ENCODE peak calls at places on chromosomes 11 and 22, in five cellular contexts. L is tibial artery, Y is heart right ventricle, E is astrocyte, G is uterus. S is an unnamed sample. For H3K4me1, the result is how much of the 10 kb centered on the place peaks cover.

GRCh38 chr11:46319074-46319453 is 28.2 kb upstream of the DGKZ start:
- DNase-seq in Y (no peak), E (no peak), G (no peak), L (no peak), S (no peak)

GRCh38 chr11:62664405-62665074 is 470 bp downstream of the C11orf98 start:
- DNase-seq in E (peak), Y (no peak), L (no peak), G (no peak), S (no peak)

GRCh38 chr11:131841028-131841427 is 470.6 kb downstream of the NTM start:
- DNase-seq in G (no peak), Y (no peak), E (no peak), L (no peak), S (no peak)

GRCh38 chr11:69443138-69443967 is 38.1 kb upstream of the LINC01488 start:
- DNase-seq in L (peak), E (peak), G (peak), Y (peak), S (peak)

GRCh38 chr11:36073411-36074203 is 129.7 kb downstream of the LDLRAD3 start:
- DNase-seq in G (no peak), L (no peak), E (peak), Y (peak), S (peak)

GRCh38 chr11:102469196-102469821 is 16.7 kb upstream of the TMEM123 start:
- DNase-seq in G (peak), L (no peak), E (peak), Y (no peak), S (no peak)

GRCh38 chr11:131217313-131218297 is 152.8 kb upstream of the NTM start:
- DNase-seq in Y (no peak), E (no peak), G (no peak), L (no peak), S (no peak)

GRCh38 chr22:48327721-48328120 is 1500.0 kb downstream of the BRD1 start:
- DNase-seq in E (no peak), G (no peak), L (peak), Y (no peak), S (no peak)

GRCh38 chr22:28810839-28811491 is 10.6 kb upstream of the XBP1 start:
- DNase-seq in L (peak), Y (no peak), G (no peak), E (no peak), S (no peak)

GRCh38 chr11:74671520-74672196 is 59.6 kb downstream of the CHRDL2 start:
- DNase-seq in G (no peak), L (peak), Y (no peak), E (peak), S (no peak)

GRCh38 chr11:35352107-35352888 is 67.1 kb downstream of the SLC1A2 start:
- DNase-seq in E (peak), G (peak), Y (peak), L (no peak), S (peak)

GRCh38 chr22:38109391-38110000 is 988 bp downstream of the BAIAP2L2 start:
- DNase-seq in Y (no peak), G (no peak), E (no peak), L (no peak), S (no peak)

GRCh38 chr11:35253237-35253636 is 114.3 kb downstream of the CD44 start:
- DNase-seq in G (no peak), Y (no peak), L (no peak), E (peak), S (no peak)

GRCh38 chr11:33643167-33643817 is 57.3 kb downstream of the C11orf91 start:
- DNase-seq in G (no peak), Y (no peak), E (no peak), L (no peak), S (no peak)

GRCh38 chr11:59216654-59217640 is 4.2 kb upstream of the MPEG1 start:
- DNase-seq in G (peak), E (no peak), L (no peak), Y (no peak), S (no peak)

GRCh38 chr11:34192481-34193401 is 87.3 kb downstream of the NAT10 start:
- DNase-seq in L (peak), G (peak), Y (peak), E (peak), S (peak)

GRCh38 chr22:43857367-43857766 is 4.9 kb downstream of the SULT4A1 start:
- DNase-seq in G (no peak), L (no peak), Y (no peak), E (no peak), S (no peak)

GRCh38 chr11:8688414-8689362 is 6.1 kb downstream of the RPL27A start:
- DNase-seq in E (peak), G (peak), L (peak), Y (peak), S (peak)

GRCh38 chr22:24937114-24937513 is 9.4 kb downstream of the LHFPL7 start:
- DNase-seq in G (no peak), E (no peak), Y (no peak), L (no peak), S (no peak)

GRCh38 chr11:97364047-97364446 is 974.2 kb downstream of the JRKL start:
- DNase-seq in G (no peak), E (peak), Y (no peak), L (no peak), S (no peak)

GRCh38 chr11:80084614-80085013 is 643.8 kb upstream of the TENM4 start:
- DNase-seq in L (no peak), Y (no peak), G (no peak), E (no peak), S (no peak)

DNA sequence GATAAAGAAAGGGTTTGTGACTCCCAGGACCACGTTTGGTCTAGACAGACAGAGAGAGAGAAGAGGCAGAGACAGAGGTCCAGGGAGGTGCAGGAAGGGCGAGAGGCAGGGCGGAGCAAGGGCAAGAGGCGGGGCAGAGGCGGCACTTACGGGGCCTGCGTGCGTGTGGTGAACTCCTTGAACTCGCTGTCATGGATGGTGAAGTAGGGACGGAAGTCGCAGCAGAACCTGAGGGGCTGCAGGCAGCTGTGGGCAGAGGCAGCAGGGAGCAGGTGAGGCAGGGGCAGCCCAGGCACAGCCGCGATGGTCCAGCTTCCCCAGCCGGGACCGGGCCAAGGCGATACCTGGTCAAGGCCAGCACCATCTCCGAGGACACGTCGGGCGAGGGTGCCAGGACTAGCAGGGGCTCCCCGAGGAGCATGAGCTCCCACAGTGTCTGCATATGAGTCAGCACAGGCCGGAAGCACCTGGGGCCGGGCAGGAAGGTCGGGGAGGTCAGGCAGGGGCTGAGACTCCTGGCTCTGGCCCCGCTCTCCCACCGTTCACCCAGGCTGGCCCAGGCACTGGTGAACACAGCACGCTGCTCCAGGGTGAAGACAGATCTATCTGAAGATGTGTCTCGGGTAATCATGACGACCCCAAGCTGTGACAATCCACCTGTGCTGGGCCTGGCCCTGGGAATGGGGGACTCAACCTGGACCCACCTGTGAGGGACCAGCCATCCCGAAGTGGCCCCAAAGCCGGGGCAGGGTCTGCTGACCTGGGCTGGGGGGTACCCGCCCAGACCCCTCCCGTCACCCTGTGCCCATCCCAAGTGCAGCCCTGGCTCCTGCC is 7.2 kb upstream of the PLXNB2 start:
- DNase-seq in E (no peak), L (peak), G (no peak), Y (peak), S (no peak)
- H3K27ac ChIP-seq in E (no peak), L (no peak), G (no peak), Y (no peak), S (no peak)

DNA sequence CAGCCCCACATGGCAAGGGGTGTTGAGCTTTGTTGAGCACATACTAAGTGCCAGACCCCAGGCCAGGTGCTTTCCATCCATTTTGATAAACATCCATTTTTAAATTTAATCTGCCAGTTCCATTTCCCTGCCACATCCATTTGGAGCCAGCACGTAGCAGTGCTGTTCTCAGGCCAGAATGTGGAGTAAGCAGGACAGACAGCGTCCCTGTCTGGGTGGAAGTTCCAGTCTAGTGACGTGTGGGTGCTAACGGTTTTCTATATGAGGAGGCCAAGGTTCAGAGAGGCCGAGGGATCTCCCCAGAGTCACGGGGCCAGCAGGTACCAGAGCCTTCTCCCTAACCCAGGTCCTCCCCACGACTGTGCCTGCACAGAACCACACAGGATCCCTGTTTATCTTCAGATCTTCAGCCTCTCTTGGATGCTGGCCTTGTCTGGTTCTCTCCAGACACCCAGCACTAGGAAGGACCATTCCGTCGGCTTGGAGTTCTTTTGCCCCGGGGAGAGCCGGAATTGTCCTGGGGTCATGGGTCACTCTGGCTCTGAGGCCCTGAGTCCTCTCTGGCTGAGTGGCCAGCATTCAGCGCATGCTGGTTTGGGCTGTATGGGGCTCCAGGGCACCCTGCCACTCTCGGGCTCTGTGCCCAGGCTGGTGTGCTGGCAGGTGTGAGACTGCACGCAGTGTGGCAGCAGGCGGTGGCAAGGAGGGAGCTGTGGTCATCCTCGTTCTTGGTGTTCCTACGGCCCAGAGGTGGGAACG is 63.6 kb upstream of the PPARA start:
- DNase-seq in Y (peak), L (peak), G (no peak), E (peak), S (peak)
- H3K4me1 ChIP-seq in Y (half or more), L (under half), G (half or more), E (half or more), S (half or more)

GRCh38 chr22:36368359-36368983 is 19.3 kb downstream of the MYH9 start:
- DNase-seq in L (no peak), Y (no peak), G (no peak), E (peak), S (no peak)
- H3K4me3 ChIP-seq in L (peak), Y (peak), G (no peak), E (peak), S (peak)

DNA sequence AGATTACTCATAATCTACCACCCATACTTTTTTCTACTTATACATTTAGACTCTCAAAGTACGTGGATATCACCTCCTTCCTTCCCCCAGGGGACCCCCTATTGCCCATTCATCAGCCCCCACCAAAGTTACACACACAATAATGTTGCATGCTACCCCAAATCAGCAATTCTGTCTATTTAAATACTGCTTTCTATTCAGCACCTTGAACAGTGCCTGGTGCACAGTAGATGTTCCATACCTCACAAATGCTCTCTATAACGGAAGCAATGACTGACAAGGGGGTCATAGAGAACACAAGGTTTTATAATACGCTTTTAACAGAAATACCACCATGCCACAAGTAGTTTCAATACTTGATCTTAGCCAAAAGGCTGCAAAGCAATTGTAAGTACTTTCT is 370.7 kb downstream of the MIAT start:
- DNase-seq in G (no peak), L (no peak), E (no peak), Y (no peak), S (no peak)
- H3K27ac ChIP-seq in G (no peak), L (no peak), E (no peak), Y (no peak), S (no peak)

GRCh38 chr22:32619614-32620426 is 145.2 kb downstream of the FBXO7 start:
- DNase-seq in E (peak), L (peak), G (peak), Y (peak), S (peak)

GRCh38 chr22:32620992-32621391 is 146.4 kb downstream of the FBXO7 start:
- DNase-seq in Y (no peak), E (no peak), L (no peak), G (no peak), S (no peak)

GRCh38 chr22:32622762-32623147 is 148.1 kb downstream of the FBXO7 start:
- DNase-seq in G (no peak), E (no peak), L (no peak), Y (no peak), S (no peak)

GRCh38 chr22:32622004-32622761 is 147.6 kb downstream of the FBXO7 start:
- DNase-seq in E (peak), L (peak), Y (peak), G (peak), S (peak)

GRCh38 chr22:32621656-32622003 is 147.0 kb downstream of the FBXO7 start:
- DNase-seq in Y (no peak), E (no peak), L (no peak), G (no peak), S (no peak)
- H3K4me1 ChIP-seq in Y (half or more), E (under half), L (under half), G (under half), S (half or more)

DNA sequence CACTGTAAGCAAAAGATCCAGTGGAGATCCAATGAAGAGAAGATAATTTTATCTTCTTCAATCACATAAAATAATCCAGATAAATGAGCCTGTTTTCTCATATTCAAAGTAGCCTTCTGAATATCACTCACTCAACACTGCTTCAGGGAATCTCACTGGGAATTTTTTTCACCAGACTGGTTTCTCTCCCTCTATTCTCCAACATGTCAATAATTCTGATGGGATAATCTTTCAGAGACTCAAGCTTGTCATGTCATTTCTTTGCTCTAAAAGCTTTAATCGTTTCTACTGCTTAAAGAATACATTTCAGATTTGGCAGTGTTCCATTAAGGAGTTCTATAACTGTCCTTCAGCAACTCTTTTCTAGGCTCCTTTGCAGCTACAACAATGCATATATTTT is 16.3 kb downstream of the CNTN5 start:
- DNase-seq in Y (no peak), G (no peak), L (no peak), E (no peak), S (no peak)
- H3K4me3 ChIP-seq in Y (no peak), G (no peak), L (no peak), E (no peak), S (no peak)

GRCh38 chr22:21000215-21000986 is 1.5 kb downstream of the THAP7 start:
- DNase-seq in G (no peak), L (no peak), Y (no peak), E (no peak), S (no peak)

GRCh38 chr22:20997536-20998257 is 4.2 kb downstream of the THAP7 start:
- DNase-seq in G (no peak), Y (no peak), L (no peak), E (no peak), S (no peak)

GRCh38 chr22:21000987-21001600 is 824 bp downstream of the THAP7 start:
- DNase-seq in Y (no peak), E (no peak), G (no peak), L (no peak), S (no peak)

GRCh38 chr22:20998411-20999336 is 3.2 kb downstream of the THAP7 start:
- DNase-seq in G (no peak), L (no peak), Y (no peak), E (no peak), S (no peak)

DNA sequence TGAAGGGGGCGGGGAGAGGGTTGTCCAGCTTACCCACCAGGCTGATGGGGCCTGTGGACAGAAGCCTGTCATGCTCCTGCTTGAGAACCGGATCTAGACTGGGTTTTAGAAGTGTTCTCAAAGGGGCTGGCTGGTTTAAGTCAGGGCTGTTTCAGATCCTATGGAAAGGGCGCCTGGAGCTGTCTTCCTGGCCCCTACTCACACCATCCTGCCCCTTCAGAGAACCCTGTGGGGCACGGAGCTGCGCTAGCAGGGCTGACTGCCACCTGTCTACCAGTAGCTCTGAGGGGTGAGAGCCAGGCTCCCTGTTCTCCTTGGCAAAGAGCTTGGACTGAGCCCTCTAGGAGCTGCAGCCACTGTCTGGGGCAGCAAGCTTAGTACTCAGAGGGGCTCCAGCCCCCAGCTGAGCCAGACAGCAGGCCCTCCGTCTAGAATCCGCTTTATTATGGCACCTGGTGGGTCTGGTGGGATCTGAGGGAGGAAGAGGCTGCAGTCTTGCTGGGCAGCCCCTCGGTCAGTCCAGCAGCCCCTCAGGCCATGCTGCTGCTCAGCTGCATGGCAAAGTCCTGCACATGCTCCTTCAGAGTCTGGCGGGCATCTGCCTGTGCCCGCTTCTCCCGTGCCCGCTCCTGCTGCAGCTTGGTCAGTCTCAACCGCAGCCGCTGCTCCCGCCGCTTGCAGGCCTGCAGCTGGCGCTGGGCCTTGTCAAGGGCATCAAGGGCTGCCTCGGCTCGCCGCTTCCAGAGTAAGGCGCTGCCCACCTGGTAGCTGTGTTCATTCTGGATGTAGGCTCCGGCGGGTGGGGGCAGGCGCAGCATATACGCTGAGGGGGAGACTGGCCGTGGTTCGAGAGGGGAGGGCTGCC is 2.3 kb downstream of the THAP7 start:
- DNase-seq in G (no peak), E (no peak), L (no peak), Y (no peak), S (no peak)
- H3K27ac ChIP-seq in G (no peak), E (no peak), L (no peak), Y (no peak), S (no peak)

GRCh38 chr11:128501576-128502549 is 85.5 kb downstream of the ETS1 start:
- DNase-seq in L (no peak), G (no peak), Y (no peak), E (peak), S (peak)

GRCh38 chr11:128500488-128500887 is 86.9 kb downstream of the ETS1 start:
- DNase-seq in L (no peak), E (peak), Y (no peak), G (no peak), S (no peak)

GRCh38 chr11:128501008-128501407 is 86.3 kb downstream of the ETS1 start:
- DNase-seq in E (no peak), L (no peak), G (no peak), Y (no peak), S (no peak)

GRCh38 chr11:128498846-128499245 is 88.5 kb downstream of the ETS1 start:
- DNase-seq in Y (no peak), L (no peak), G (no peak), E (peak), S (no peak)

GRCh38 chr11:128499613-128500213 is 87.6 kb downstream of the ETS1 start:
- DNase-seq in L (no peak), Y (peak), G (no peak), E (no peak), S (no peak)
- H3K4me1 ChIP-seq in L (under half), Y (half or more), G (under half), E (half or more), S (half or more)

GRCh38 chr22:20566420-20567260 is 59.2 kb downstream of the MED15 start:
- DNase-seq in L (no peak), G (peak), Y (no peak), E (peak), S (no peak)
- H3K4me3 ChIP-seq in L (no peak), G (no peak), Y (no peak), E (no peak), S (no peak)